ENCODE peak calls at places on chromosomes 6 and 20, in four cellular contexts. One of them, this sample, is unnamed.

GRCh38 chr20:60589624-60590023 is 631.4 kb downstream of the CDH26 start:
- DNase-seq in HepG2: no peak
- DNase-seq in GM12878: no peak
- DNase-seq in K562: peak
- DNase-seq in this sample: peak

GRCh38 chr6:107811591-107812218 is 12.4 kb downstream of the SCML4 start:
- DNase-seq in HepG2: no peak
- DNase-seq in GM12878: no peak
- DNase-seq in K562: no peak
- DNase-seq in this sample: no peak

GRCh38 chr6:134065706-134066105 is 13.3 kb upstream of the SLC2A12 start:
- DNase-seq in K562: peak
- DNase-seq in HepG2: peak
- DNase-seq in GM12878: no peak
- DNase-seq in this sample: peak

GRCh38 chr6:136779682-136780081 is 12.6 kb downstream of the MAP3K5 start:
- DNase-seq in HepG2: no peak
- DNase-seq in K562: no peak
- DNase-seq in GM12878: no peak
- DNase-seq in this sample: no peak

GRCh38 chr20:11080010-11080409 is 406.2 kb upstream of the JAG1 start:
- DNase-seq in HepG2: no peak
- DNase-seq in K562: no peak
- DNase-seq in GM12878: no peak
- DNase-seq in this sample: no peak

GRCh38 chr6:41440958-41441357 is 105.2 kb upstream of the FOXP4 start:
- DNase-seq in K562: no peak
- DNase-seq in HepG2: no peak
- DNase-seq in GM12878: no peak
- DNase-seq in this sample: no peak

GRCh38 chr6:154433477-154434241 is 76.8 kb downstream of the CNKSR3 start:
- DNase-seq in HepG2: peak
- DNase-seq in GM12878: no peak
- DNase-seq in K562: no peak
- DNase-seq in this sample: no peak

GRCh38 chr20:45948742-45949541 is 14.5 kb downstream of the PCIF1 start:
- DNase-seq in GM12878: no peak
- DNase-seq in HepG2: no peak
- DNase-seq in K562: no peak
- DNase-seq in this sample: no peak

GRCh38 chr20:49032455-49032854 is 13.7 kb upstream of the CSE1L start:
- DNase-seq in HepG2: no peak
- DNase-seq in GM12878: no peak
- DNase-seq in K562: no peak
- DNase-seq in this sample: no peak

GRCh38 chr20:41260734-41261220 is 56.8 kb downstream of the ZHX3 start:
- DNase-seq in K562: no peak
- DNase-seq in HepG2: no peak
- DNase-seq in GM12878: no peak
- DNase-seq in this sample: no peak

GRCh38 chr6:77814119-77814518 is 161.3 kb downstream of the MEI4 start:
- DNase-seq in GM12878: no peak
- DNase-seq in K562: no peak
- DNase-seq in HepG2: no peak
- DNase-seq in this sample: no peak

GRCh38 chr6:145087034-145087433 is 648.3 kb downstream of the EPM2A start:
- DNase-seq in GM12878: no peak
- DNase-seq in HepG2: no peak
- DNase-seq in K562: no peak
- DNase-seq in this sample: no peak

GRCh38 chr20:56627122-56628014 is 1.7 kb upstream of the TFAP2C start:
- DNase-seq in K562: no peak
- DNase-seq in HepG2: no peak
- DNase-seq in GM12878: no peak
- DNase-seq in this sample: peak

GRCh38 chr6:20978176-20978614 is 443.9 kb downstream of the CDKAL1 start:
- DNase-seq in HepG2: no peak
- DNase-seq in GM12878: peak
- DNase-seq in K562: no peak
- DNase-seq in this sample: no peak

GRCh38 chr6:160667854-160668481 is 3.9 kb upstream of the LPA start:
- DNase-seq in K562: peak
- DNase-seq in GM12878: peak
- DNase-seq in HepG2: peak
- DNase-seq in this sample: peak

GRCh38 chr6:15489563-15489962 is 173.3 kb downstream of the DTNBP1 start:
- DNase-seq in GM12878: no peak
- DNase-seq in HepG2: no peak
- DNase-seq in K562: no peak
- DNase-seq in this sample: no peak

GRCh38 chr6:106163966-106164877 is 78.1 kb downstream of the PRDM1 start:
- DNase-seq in K562: no peak
- DNase-seq in GM12878: peak
- DNase-seq in HepG2: no peak
- DNase-seq in this sample: no peak

GRCh38 chr6:150928882-150929281 is 63.4 kb downstream of the MTHFD1L start:
- DNase-seq in GM12878: no peak
- DNase-seq in HepG2: no peak
- DNase-seq in K562: no peak
- DNase-seq in this sample: peak

GRCh38 chr6:169810066-169810989 is 58.9 kb downstream of the ERMARD start:
- DNase-seq in HepG2: peak
- DNase-seq in GM12878: no peak
- DNase-seq in K562: no peak
- DNase-seq in this sample: peak

GRCh38 chr6:142088858-142089216 is 43.9 kb upstream of the GJE1 start:
- DNase-seq in GM12878: no peak
- DNase-seq in HepG2: no peak
- DNase-seq in K562: no peak
- DNase-seq in this sample: peak

GRCh38 chr20:44701116-44701865 is 13.9 kb upstream of the CCN5 start:
- DNase-seq in HepG2: peak
- DNase-seq in GM12878: no peak
- DNase-seq in K562: no peak
- DNase-seq in this sample: peak

GRCh38 chr6:134724653-134725340 is 225.1 kb downstream of the ALDH8A1 start:
- DNase-seq in HepG2: no peak
- DNase-seq in K562: no peak
- DNase-seq in GM12878: no peak
- DNase-seq in this sample: no peak

GRCh38 chr6:83758533-83758932 is 49.6 kb upstream of the SNAP91 start:
- DNase-seq in HepG2: no peak
- DNase-seq in K562: no peak
- DNase-seq in GM12878: no peak
- DNase-seq in this sample: no peak

GRCh38 chr6:90548001-90548400 is 38.9 kb downstream of the MAP3K7 start:
- DNase-seq in HepG2: no peak
- DNase-seq in GM12878: no peak
- DNase-seq in K562: no peak
- DNase-seq in this sample: no peak

GRCh38 chr6:76697585-76697984 is 625.1 kb upstream of the IMPG1 start:
- DNase-seq in HepG2: no peak
- DNase-seq in K562: no peak
- DNase-seq in GM12878: no peak
- DNase-seq in this sample: no peak

GRCh38 chr6:119110601-119111548 is 32.4 kb upstream of the FAM184A start:
- DNase-seq in HepG2: peak
- DNase-seq in K562: peak
- DNase-seq in GM12878: peak
- DNase-seq in this sample: peak

GRCh38 chr20:50226093-50226974 is 35.7 kb downstream of the CEBPB start:
- DNase-seq in K562: peak
- DNase-seq in GM12878: no peak
- DNase-seq in HepG2: no peak
- DNase-seq in this sample: no peak

GRCh38 chr6:41591859-41592502 is 45.8 kb downstream of the FOXP4 start:
- DNase-seq in K562: peak
- DNase-seq in GM12878: peak
- DNase-seq in HepG2: peak
- DNase-seq in this sample: peak

GRCh38 chr6:1607557-1608221 is 2.0 kb upstream of the FOXC1 start:
- DNase-seq in HepG2: peak
- DNase-seq in K562: no peak
- DNase-seq in GM12878: no peak
- DNase-seq in this sample: peak

GRCh38 chr6:163513570-163514166 is 99.2 kb downstream of the QKI start:
- DNase-seq in HepG2: no peak
- DNase-seq in K562: no peak
- DNase-seq in GM12878: no peak
- DNase-seq in this sample: no peak

GRCh38 chr20:47713941-47714450 is 71.3 kb downstream of the SULF2 start:
- DNase-seq in HepG2: peak
- DNase-seq in GM12878: no peak
- DNase-seq in K562: no peak
- DNase-seq in this sample: no peak

GRCh38 chr6:14571001-14571400 is 453.4 kb downstream of the CD83 start:
- DNase-seq in GM12878: no peak
- DNase-seq in HepG2: no peak
- DNase-seq in K562: no peak
- DNase-seq in this sample: no peak

GRCh38 chr6:82980086-82980485 is 85.6 kb downstream of the UBE3D start:
- DNase-seq in HepG2: no peak
- DNase-seq in GM12878: no peak
- DNase-seq in K562: no peak
- DNase-seq in this sample: no peak

GRCh38 chr6:37204014-37204751 is 34.2 kb downstream of the PIM1 start:
- DNase-seq in HepG2: peak
- DNase-seq in K562: no peak
- DNase-seq in GM12878: no peak
- DNase-seq in this sample: no peak

GRCh38 chr6:166559211-166559610 is 27.3 kb downstream of the RAMACL start:
- DNase-seq in GM12878: no peak
- DNase-seq in HepG2: no peak
- DNase-seq in K562: no peak
- DNase-seq in this sample: no peak

GRCh38 chr20:62664316-62664971 is 22.1 kb downstream of the SLCO4A1 start:
- DNase-seq in K562: no peak
- DNase-seq in HepG2: no peak
- DNase-seq in GM12878: no peak
- DNase-seq in this sample: no peak

GRCh38 chr20:46093531-46093930 is 3.8 kb upstream of the NCOA5 start:
- DNase-seq in GM12878: no peak
- DNase-seq in K562: no peak
- DNase-seq in HepG2: no peak
- DNase-seq in this sample: no peak

GRCh38 chr6:158744986-158745430 is 74.2 kb downstream of the EZR start:
- DNase-seq in K562: no peak
- DNase-seq in HepG2: no peak
- DNase-seq in GM12878: no peak
- DNase-seq in this sample: no peak
- TF ChIP-seq TCF7 in K562: no peak
- TF ChIP-seq TCF7 in HepG2: no peak
- TF ChIP-seq TCF7 in GM12878: no peak
- TF ChIP-seq TCF7 in this sample: no peak

DNA sequence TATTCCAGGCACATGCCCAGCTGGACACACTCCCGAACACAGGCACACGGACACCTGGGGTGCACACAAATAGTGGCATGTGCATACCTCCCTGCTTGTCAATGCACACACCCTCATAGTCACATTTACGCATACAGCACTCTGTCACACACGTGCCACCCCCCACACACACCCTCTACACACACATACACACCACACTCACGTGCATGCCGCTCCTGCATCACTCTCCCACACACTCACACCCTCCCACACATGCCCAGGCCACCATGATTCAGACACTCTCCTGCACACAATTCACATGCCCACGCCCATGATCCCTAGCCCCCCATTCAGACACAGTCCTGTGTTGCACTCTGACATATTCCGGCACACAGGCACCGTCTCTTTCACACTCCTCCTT is 13.0 kb downstream of the SIRPA start:
- DNase-seq in HepG2: no peak
- DNase-seq in GM12878: no peak
- DNase-seq in K562: no peak
- DNase-seq in this sample: no peak
- TF ChIP-seq TCF7 in HepG2: no peak
- TF ChIP-seq TCF7 in GM12878: no peak
- TF ChIP-seq TCF7 in K562: no peak
- TF ChIP-seq TCF7 in this sample: no peak

DNA sequence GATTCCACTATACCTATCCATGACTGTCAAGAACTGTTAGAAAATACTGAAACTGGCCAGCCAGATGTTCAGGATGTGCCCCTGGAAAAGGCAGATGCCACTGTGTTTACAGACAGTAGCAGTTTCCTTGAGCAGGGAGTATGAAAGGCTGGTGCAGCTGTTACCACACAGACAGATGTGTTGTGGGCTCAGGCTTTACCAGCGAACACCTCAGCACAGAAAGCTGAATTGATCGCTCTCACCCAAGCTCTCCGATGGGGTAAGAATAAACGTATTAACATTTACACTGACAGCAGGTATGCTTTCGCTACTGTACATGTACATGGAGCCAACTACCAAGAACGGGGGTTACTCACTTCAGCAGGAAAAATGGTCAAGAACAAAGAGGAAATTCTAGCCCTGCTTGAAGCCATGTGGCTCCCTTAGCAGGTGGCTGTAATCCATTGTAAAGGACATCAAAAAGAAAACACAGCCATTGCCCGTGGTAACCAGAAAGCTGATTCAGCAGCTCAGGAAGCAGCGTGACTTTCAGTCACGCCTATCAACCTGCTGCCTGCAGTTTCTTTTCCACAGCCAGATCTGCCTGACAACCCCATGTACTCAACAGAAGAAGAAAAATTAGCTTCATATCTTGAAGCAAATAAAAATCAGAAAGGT is 459.7 kb upstream of the HTR1E start:
- DNase-seq in HepG2: no peak
- DNase-seq in K562: no peak
- DNase-seq in GM12878: no peak
- DNase-seq in this sample: peak
- TF ChIP-seq TCF7 in HepG2: no peak
- TF ChIP-seq TCF7 in K562: no peak
- TF ChIP-seq TCF7 in GM12878: no peak
- TF ChIP-seq TCF7 in this sample: no peak

GRCh38 chr20:2314759-2315439 is 19.1 kb downstream of the TGM3 start:
- DNase-seq in HepG2: no peak
- DNase-seq in K562: peak
- DNase-seq in GM12878: no peak
- DNase-seq in this sample: no peak
- TF ChIP-seq TCF7 in HepG2: no peak
- TF ChIP-seq TCF7 in K562: peak
- TF ChIP-seq TCF7 in GM12878: no peak
- TF ChIP-seq TCF7 in this sample: no peak

DNA sequence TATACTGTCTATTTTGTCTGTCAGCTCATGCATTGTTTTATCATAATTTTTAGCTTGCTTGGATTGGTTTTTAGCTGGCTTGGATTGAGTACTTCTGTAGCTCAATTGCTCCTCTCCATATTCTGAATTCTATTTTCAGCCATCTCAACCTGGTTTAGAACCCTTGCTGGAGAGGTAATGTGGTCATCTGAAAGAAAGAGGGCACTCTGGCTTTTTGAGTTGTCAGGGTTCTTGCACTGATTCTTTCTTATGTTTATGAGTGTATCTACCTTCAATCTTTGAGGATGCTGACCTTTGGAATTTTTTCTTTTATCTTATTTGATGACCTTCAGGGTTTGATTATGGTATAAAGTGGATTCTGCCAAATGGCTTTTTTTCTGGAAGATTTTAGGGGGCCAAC is 632.7 kb upstream of the ID4 start:
- DNase-seq in GM12878: no peak
- DNase-seq in K562: no peak
- DNase-seq in HepG2: no peak
- DNase-seq in this sample: no peak
- TF ChIP-seq TCF7 in GM12878: no peak
- TF ChIP-seq TCF7 in K562: no peak
- TF ChIP-seq TCF7 in HepG2: no peak
- TF ChIP-seq TCF7 in this sample: no peak

This sample was measured in WTC11.